ENCODE peak calls at places on chromosomes 12 and 14, in seven cellular contexts. One of them, this sample, is unnamed.

GRCh38 chr12:42706331-42706730 is 116.8 kb upstream of the PRICKLE1 start:
- DNase-seq in activated CD8-positive, alpha-beta T cell treated with anti-CD3 and anti-CD28 coated beads for 36 hours: no peak
- DNase-seq in Caco-2: no peak
- DNase-seq in cardiac muscle cell: no peak
- DNase-seq in fibroblast of mammary gland: no peak
- DNase-seq in AG09319: no peak
- DNase-seq in CD4-positive, alpha-beta T cell: no peak
- DNase-seq in this sample: no peak

GRCh38 chr14:38248629-38249028 is 7.3 kb downstream of the CLEC14A start:
- DNase-seq in activated CD8-positive, alpha-beta T cell treated with anti-CD3 and anti-CD28 coated beads for 36 hours: no peak
- DNase-seq in Caco-2: no peak
- DNase-seq in cardiac muscle cell: no peak
- DNase-seq in fibroblast of mammary gland: no peak
- DNase-seq in AG09319: no peak
- DNase-seq in CD4-positive, alpha-beta T cell: no peak
- DNase-seq in this sample: no peak

GRCh38 chr14:58106446-58106845 is 45.6 kb downstream of the ARMH4 start:
- DNase-seq in activated CD8-positive, alpha-beta T cell treated with anti-CD3 and anti-CD28 coated beads for 36 hours: no peak
- DNase-seq in Caco-2: no peak
- DNase-seq in cardiac muscle cell: no peak
- DNase-seq in fibroblast of mammary gland: no peak
- DNase-seq in AG09319: no peak
- DNase-seq in CD4-positive, alpha-beta T cell: no peak
- DNase-seq in this sample: no peak

GRCh38 chr12:21891763-21892217 is 49.4 kb downstream of the ABCC9 start:
- DNase-seq in activated CD8-positive, alpha-beta T cell treated with anti-CD3 and anti-CD28 coated beads for 36 hours: no peak
- DNase-seq in Caco-2: no peak
- DNase-seq in cardiac muscle cell: peak
- DNase-seq in fibroblast of mammary gland: peak
- DNase-seq in AG09319: no peak
- DNase-seq in CD4-positive, alpha-beta T cell: no peak
- DNase-seq in this sample: no peak

GRCh38 chr14:104390941-104391901 is 188.3 kb upstream of the C14orf180 start:
- DNase-seq in activated CD8-positive, alpha-beta T cell treated with anti-CD3 and anti-CD28 coated beads for 36 hours: no peak
- DNase-seq in Caco-2: no peak
- DNase-seq in cardiac muscle cell: no peak
- DNase-seq in fibroblast of mammary gland: no peak
- DNase-seq in AG09319: no peak
- DNase-seq in CD4-positive, alpha-beta T cell: no peak
- DNase-seq in this sample: no peak

GRCh38 chr12:10140001-10140400 is 10.0 kb upstream of the CLEC7A start:
- DNase-seq in activated CD8-positive, alpha-beta T cell treated with anti-CD3 and anti-CD28 coated beads for 36 hours: peak
- DNase-seq in Caco-2: peak
- DNase-seq in cardiac muscle cell: peak
- DNase-seq in fibroblast of mammary gland: peak
- DNase-seq in AG09319: peak
- DNase-seq in CD4-positive, alpha-beta T cell: peak
- DNase-seq in this sample: peak

GRCh38 chr12:40738856-40739255 is 46.6 kb downstream of the CNTN1 start:
- DNase-seq in activated CD8-positive, alpha-beta T cell treated with anti-CD3 and anti-CD28 coated beads for 36 hours: no peak
- DNase-seq in Caco-2: no peak
- DNase-seq in cardiac muscle cell: no peak
- DNase-seq in fibroblast of mammary gland: no peak
- DNase-seq in AG09319: no peak
- DNase-seq in CD4-positive, alpha-beta T cell: no peak
- DNase-seq in this sample: no peak

GRCh38 chr12:27296674-27297073 is 36.0 kb upstream of the BMAL2 start:
- DNase-seq in activated CD8-positive, alpha-beta T cell treated with anti-CD3 and anti-CD28 coated beads for 36 hours: no peak
- DNase-seq in Caco-2: no peak
- DNase-seq in cardiac muscle cell: no peak
- DNase-seq in fibroblast of mammary gland: no peak
- DNase-seq in AG09319: no peak
- DNase-seq in CD4-positive, alpha-beta T cell: no peak
- DNase-seq in this sample: no peak

GRCh38 chr12:69071091-69071370 is 138.1 kb upstream of the CPM start:
- DNase-seq in activated CD8-positive, alpha-beta T cell treated with anti-CD3 and anti-CD28 coated beads for 36 hours: no peak
- DNase-seq in Caco-2: no peak
- DNase-seq in cardiac muscle cell: no peak
- DNase-seq in fibroblast of mammary gland: peak
- DNase-seq in AG09319: no peak
- DNase-seq in CD4-positive, alpha-beta T cell: no peak
- DNase-seq in this sample: no peak

GRCh38 chr12:95966287-95966870 is 23.2 kb downstream of the AMDHD1 start:
- DNase-seq in activated CD8-positive, alpha-beta T cell treated with anti-CD3 and anti-CD28 coated beads for 36 hours: no peak
- DNase-seq in Caco-2: peak
- DNase-seq in cardiac muscle cell: no peak
- DNase-seq in fibroblast of mammary gland: no peak
- DNase-seq in AG09319: no peak
- DNase-seq in CD4-positive, alpha-beta T cell: no peak
- DNase-seq in this sample: no peak

GRCh38 chr12:120684523-120684932 is 2.4 kb upstream of the MLEC start:
- DNase-seq in activated CD8-positive, alpha-beta T cell treated with anti-CD3 and anti-CD28 coated beads for 36 hours: no peak
- DNase-seq in Caco-2: no peak
- DNase-seq in cardiac muscle cell: peak
- DNase-seq in fibroblast of mammary gland: peak
- DNase-seq in AG09319: no peak
- DNase-seq in CD4-positive, alpha-beta T cell: no peak
- DNase-seq in this sample: no peak

GRCh38 chr12:131919366-131920156 is 9.5 kb upstream of the PUS1 start:
- DNase-seq in activated CD8-positive, alpha-beta T cell treated with anti-CD3 and anti-CD28 coated beads for 36 hours: no peak
- DNase-seq in Caco-2: no peak
- DNase-seq in cardiac muscle cell: no peak
- DNase-seq in fibroblast of mammary gland: no peak
- DNase-seq in AG09319: no peak
- DNase-seq in CD4-positive, alpha-beta T cell: no peak
- DNase-seq in this sample: no peak

GRCh38 chr12:93174048-93174447 is 203.7 kb upstream of the NUDT4 start:
- DNase-seq in activated CD8-positive, alpha-beta T cell treated with anti-CD3 and anti-CD28 coated beads for 36 hours: no peak
- DNase-seq in Caco-2: no peak
- DNase-seq in cardiac muscle cell: peak
- DNase-seq in fibroblast of mammary gland: peak
- DNase-seq in AG09319: peak
- DNase-seq in CD4-positive, alpha-beta T cell: no peak
- DNase-seq in this sample: no peak

GRCh38 chr12:8948711-8949524 is 527 bp downstream of the M6PR start:
- DNase-seq in activated CD8-positive, alpha-beta T cell treated with anti-CD3 and anti-CD28 coated beads for 36 hours: peak
- DNase-seq in Caco-2: peak
- DNase-seq in cardiac muscle cell: peak
- DNase-seq in fibroblast of mammary gland: peak
- DNase-seq in AG09319: no peak
- DNase-seq in CD4-positive, alpha-beta T cell: no peak
- DNase-seq in this sample: no peak

DNA sequence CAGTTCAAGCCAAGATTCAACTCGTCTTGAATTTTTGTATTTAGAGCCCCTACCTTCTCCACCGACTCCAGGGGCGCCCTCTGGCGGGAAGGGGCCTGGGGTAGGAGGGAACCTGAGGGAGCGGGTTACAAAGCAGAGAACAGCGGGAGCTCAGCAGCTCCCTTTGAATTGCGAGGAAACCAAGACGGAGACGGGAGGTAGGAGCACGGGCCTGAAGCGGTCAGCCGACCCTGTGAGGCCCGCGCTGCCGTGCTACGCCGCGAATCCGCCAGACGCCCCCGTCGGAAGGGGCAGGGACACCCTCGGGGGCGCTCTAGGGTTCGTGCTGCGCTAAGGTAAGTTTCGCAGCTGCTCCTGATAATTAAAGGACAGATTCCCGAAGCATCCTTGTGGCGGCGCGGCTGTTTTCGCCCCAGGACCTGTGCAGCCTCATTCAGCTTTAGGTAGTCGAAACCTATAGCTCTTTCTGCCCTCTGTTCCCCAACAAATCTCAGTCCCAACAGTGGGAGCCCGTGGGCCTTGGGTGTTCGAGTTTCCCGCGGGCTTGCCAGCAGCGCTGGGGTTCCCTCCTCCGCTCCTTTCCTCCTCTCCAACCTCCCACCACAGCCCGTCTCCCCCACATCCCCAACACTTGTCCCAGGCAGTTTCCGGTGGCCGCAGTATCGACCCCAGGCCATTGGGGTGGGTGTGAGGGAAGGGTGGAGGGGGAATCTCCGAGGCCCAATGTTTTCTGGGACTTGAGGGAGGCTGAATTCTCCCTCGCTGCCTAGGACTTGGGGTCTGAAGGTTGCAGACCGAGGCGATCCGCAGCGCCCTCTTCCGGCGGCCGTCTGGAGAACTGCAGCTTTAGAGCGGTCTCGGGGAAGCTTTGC is 5.1 kb upstream of the NKX2-1 start:
- DNase-seq in activated CD8-positive, alpha-beta T cell treated with anti-CD3 and anti-CD28 coated beads for 36 hours: peak
- DNase-seq in Caco-2: peak
- DNase-seq in cardiac muscle cell: peak
- DNase-seq in fibroblast of mammary gland: peak
- DNase-seq in AG09319: no peak
- DNase-seq in CD4-positive, alpha-beta T cell: no peak
- DNase-seq in this sample: peak
- TF ChIP-seq CTCF in activated CD8-positive, alpha-beta T cell treated with anti-CD3 and anti-CD28 coated beads for 36 hours: peak
- TF ChIP-seq CTCF in Caco-2: peak
- TF ChIP-seq CTCF in cardiac muscle cell: peak
- TF ChIP-seq CTCF in fibroblast of mammary gland: peak
- TF ChIP-seq CTCF in AG09319: peak
- TF ChIP-seq CTCF in CD4-positive, alpha-beta T cell: no peak
- TF ChIP-seq CTCF in this sample: peak

GRCh38 chr12:48862691-48863090 is 3.0 kb downstream of the RND1 start:
- DNase-seq in activated CD8-positive, alpha-beta T cell treated with anti-CD3 and anti-CD28 coated beads for 36 hours: no peak
- DNase-seq in Caco-2: no peak
- DNase-seq in cardiac muscle cell: no peak
- DNase-seq in fibroblast of mammary gland: no peak
- DNase-seq in AG09319: no peak
- DNase-seq in CD4-positive, alpha-beta T cell: no peak
- DNase-seq in this sample: no peak

GRCh38 chr12:48868446-48868845 is 2.8 kb upstream of the RND1 start:
- DNase-seq in activated CD8-positive, alpha-beta T cell treated with anti-CD3 and anti-CD28 coated beads for 36 hours: no peak
- DNase-seq in Caco-2: no peak
- DNase-seq in cardiac muscle cell: peak
- DNase-seq in fibroblast of mammary gland: no peak
- DNase-seq in AG09319: no peak
- DNase-seq in CD4-positive, alpha-beta T cell: no peak
- DNase-seq in this sample: no peak

GRCh38 chr12:48863296-48863695 is 2.4 kb downstream of the RND1 start:
- DNase-seq in activated CD8-positive, alpha-beta T cell treated with anti-CD3 and anti-CD28 coated beads for 36 hours: no peak
- DNase-seq in Caco-2: no peak
- DNase-seq in cardiac muscle cell: no peak
- DNase-seq in fibroblast of mammary gland: no peak
- DNase-seq in AG09319: no peak
- DNase-seq in CD4-positive, alpha-beta T cell: no peak
- DNase-seq in this sample: no peak

GRCh38 chr12:48865141-48865440 is 579 bp downstream of the RND1 start:
- DNase-seq in activated CD8-positive, alpha-beta T cell treated with anti-CD3 and anti-CD28 coated beads for 36 hours: peak
- DNase-seq in Caco-2: no peak
- DNase-seq in cardiac muscle cell: no peak
- DNase-seq in fibroblast of mammary gland: no peak
- DNase-seq in AG09319: no peak
- DNase-seq in CD4-positive, alpha-beta T cell: peak
- DNase-seq in this sample: no peak

DNA sequence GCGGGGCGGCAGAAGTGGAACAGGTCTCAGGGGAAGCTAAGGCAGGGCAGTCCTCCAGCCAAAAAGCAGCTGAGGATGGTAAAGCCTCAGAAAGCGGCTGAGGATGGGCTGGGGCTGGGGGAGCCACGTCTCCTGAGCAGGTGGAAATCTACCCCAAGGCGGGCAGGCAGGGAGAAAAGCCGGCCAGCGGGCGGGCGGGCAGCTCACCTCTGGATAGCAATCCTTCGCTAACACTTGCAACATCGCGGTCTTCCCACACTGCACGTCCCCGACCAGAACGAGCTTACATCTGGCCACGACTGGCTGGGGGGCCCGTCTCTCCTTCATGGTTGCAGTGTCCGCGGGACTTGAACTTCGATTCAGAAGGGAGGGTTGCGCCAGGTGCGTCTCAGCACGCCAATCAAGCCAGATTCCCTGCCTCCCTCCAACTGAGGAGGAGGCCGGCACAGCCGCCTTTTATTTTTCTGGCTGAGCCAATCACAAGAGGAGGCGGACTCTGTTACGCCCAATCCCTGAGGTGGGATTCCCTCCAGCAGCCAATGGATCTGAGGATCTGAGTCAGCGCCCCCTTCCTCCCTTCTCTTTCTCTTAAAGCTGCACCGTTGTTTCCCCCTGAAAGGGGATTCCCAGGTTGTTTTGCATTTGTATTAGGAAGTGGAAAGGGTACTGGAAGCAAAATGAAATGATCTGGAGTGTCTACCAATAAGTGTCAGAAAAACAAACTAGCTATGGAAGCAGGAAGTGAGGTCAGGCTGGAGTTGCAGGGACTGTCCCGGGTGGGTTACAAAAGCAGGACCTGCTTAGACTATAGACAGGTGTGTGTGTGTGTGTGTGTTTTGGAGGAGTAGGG is at the start of gene RND1:
- DNase-seq in activated CD8-positive, alpha-beta T cell treated with anti-CD3 and anti-CD28 coated beads for 36 hours: peak
- DNase-seq in Caco-2: peak
- DNase-seq in cardiac muscle cell: peak
- DNase-seq in fibroblast of mammary gland: peak
- DNase-seq in AG09319: peak
- DNase-seq in CD4-positive, alpha-beta T cell: peak
- DNase-seq in this sample: peak
- TF ChIP-seq CTCF in activated CD8-positive, alpha-beta T cell treated with anti-CD3 and anti-CD28 coated beads for 36 hours: no peak
- TF ChIP-seq CTCF in Caco-2: peak
- TF ChIP-seq CTCF in cardiac muscle cell: peak
- TF ChIP-seq CTCF in fibroblast of mammary gland: no peak
- TF ChIP-seq CTCF in AG09319: no peak
- TF ChIP-seq CTCF in CD4-positive, alpha-beta T cell: no peak
- TF ChIP-seq CTCF in this sample: peak

GRCh38 chr14:86055512-86055911 is 525.6 kb downstream of the FLRT2 start:
- DNase-seq in activated CD8-positive, alpha-beta T cell treated with anti-CD3 and anti-CD28 coated beads for 36 hours: no peak
- DNase-seq in Caco-2: no peak
- DNase-seq in cardiac muscle cell: peak
- DNase-seq in fibroblast of mammary gland: peak
- DNase-seq in AG09319: no peak
- DNase-seq in CD4-positive, alpha-beta T cell: no peak
- DNase-seq in this sample: no peak
- TF ChIP-seq CTCF in activated CD8-positive, alpha-beta T cell treated with anti-CD3 and anti-CD28 coated beads for 36 hours: no peak
- TF ChIP-seq CTCF in Caco-2: no peak
- TF ChIP-seq CTCF in cardiac muscle cell: no peak
- TF ChIP-seq CTCF in fibroblast of mammary gland: peak
- TF ChIP-seq CTCF in AG09319: peak
- TF ChIP-seq CTCF in CD4-positive, alpha-beta T cell: no peak
- TF ChIP-seq CTCF in this sample: peak

GRCh38 chr12:89529738-89530137 is 3.9 kb upstream of the POC1B start:
- DNase-seq in activated CD8-positive, alpha-beta T cell treated with anti-CD3 and anti-CD28 coated beads for 36 hours: no peak
- DNase-seq in Caco-2: peak
- DNase-seq in cardiac muscle cell: peak
- DNase-seq in fibroblast of mammary gland: peak
- DNase-seq in AG09319: no peak
- DNase-seq in CD4-positive, alpha-beta T cell: no peak
- DNase-seq in this sample: no peak

GRCh38 chr12:89525002-89525823 is 617 bp upstream of the GALNT4 start:
- DNase-seq in activated CD8-positive, alpha-beta T cell treated with anti-CD3 and anti-CD28 coated beads for 36 hours: peak
- DNase-seq in Caco-2: peak
- DNase-seq in cardiac muscle cell: no peak
- DNase-seq in fibroblast of mammary gland: peak
- DNase-seq in AG09319: no peak
- DNase-seq in CD4-positive, alpha-beta T cell: peak
- DNase-seq in this sample: peak

GRCh38 chr12:89524201-89525001 is at the start of gene GALNT4:
- DNase-seq in activated CD8-positive, alpha-beta T cell treated with anti-CD3 and anti-CD28 coated beads for 36 hours: peak
- DNase-seq in Caco-2: peak
- DNase-seq in cardiac muscle cell: peak
- DNase-seq in fibroblast of mammary gland: peak
- DNase-seq in AG09319: peak
- DNase-seq in CD4-positive, alpha-beta T cell: peak
- DNase-seq in this sample: peak

GRCh38 chr12:89528434-89528833 is 2.6 kb upstream of the POC1B start:
- DNase-seq in activated CD8-positive, alpha-beta T cell treated with anti-CD3 and anti-CD28 coated beads for 36 hours: no peak
- DNase-seq in Caco-2: no peak
- DNase-seq in cardiac muscle cell: no peak
- DNase-seq in fibroblast of mammary gland: no peak
- DNase-seq in AG09319: no peak
- DNase-seq in CD4-positive, alpha-beta T cell: no peak
- DNase-seq in this sample: no peak

GRCh38 chr12:89525824-89526770 is at the start of gene POC1B:
- DNase-seq in activated CD8-positive, alpha-beta T cell treated with anti-CD3 and anti-CD28 coated beads for 36 hours: peak
- DNase-seq in Caco-2: peak
- DNase-seq in cardiac muscle cell: peak
- DNase-seq in fibroblast of mammary gland: peak
- DNase-seq in AG09319: no peak
- DNase-seq in CD4-positive, alpha-beta T cell: peak
- DNase-seq in this sample: peak
- TF ChIP-seq CTCF in activated CD8-positive, alpha-beta T cell treated with anti-CD3 and anti-CD28 coated beads for 36 hours: no peak
- TF ChIP-seq CTCF in Caco-2: peak
- TF ChIP-seq CTCF in cardiac muscle cell: no peak
- TF ChIP-seq CTCF in fibroblast of mammary gland: no peak
- TF ChIP-seq CTCF in AG09319: no peak
- TF ChIP-seq CTCF in CD4-positive, alpha-beta T cell: no peak
- TF ChIP-seq CTCF in this sample: no peak